ENCODE peak calls at places on chromosome 1, in seven cellular contexts. U, H, F, V, D, P and L are unnamed samples.

GRCh38 chr1:41277371-41277994 is 35.4 kb upstream of the SCMH1 start:
- DNase-seq in D (no peak), P (no peak), U (no peak), H (no peak), F (no peak), V (no peak), L (peak; percentile 40)

GRCh38 chr1:78790174-78790573 is 140.5 kb downstream of the IFI44 start:
- DNase-seq in F (no peak), U (no peak), V (no peak), P (no peak), D (no peak), H (no peak), L (no peak)

GRCh38 chr1:65083263-65083896 is 64.6 kb upstream of the AK4 start:
- DNase-seq in F (no peak), D (no peak), V (no peak), P (no peak), H (peak; percentile 40), U (no peak), L (no peak)

GRCh38 chr1:209585672-209586071 is 2.2 kb downstream of the CAMK1G start:
- DNase-seq in V (peak; percentile 23), F (peak; percentile 16), D (peak; percentile 83), P (peak; percentile 32), H (no peak), U (no peak), L (no peak)

GRCh38 chr1:161209790-161210409 is 5.2 kb upstream of the FCER1G start:
- DNase-seq in V (peak; percentile 50), F (peak; percentile 62), P (peak; percentile 87), H (peak; percentile 82), D (peak; percentile 92), U (peak; percentile 92), L (peak; percentile 84)

GRCh38 chr1:85576642-85577420 is 3.7 kb upstream of the CCN1 start:
- DNase-seq in D (peak; percentile 90), F (peak; percentile 94), U (peak; percentile 97), V (peak; percentile 93), H (peak; percentile 85), P (peak; percentile 83), L (peak; percentile 69)

GRCh38 chr1:21622466-21623315 is 46.5 kb downstream of the RAP1GAP start:
- DNase-seq in V (no peak), U (no peak), P (peak; percentile 65), D (peak; percentile 90), H (no peak), F (no peak), L (peak; percentile 12)

GRCh38 chr1:28815533-28815932 is 3.6 kb downstream of the OPRD1 start:
- DNase-seq in V (no peak), F (no peak), H (no peak), P (no peak), U (no peak), D (no peak), L (peak; percentile 26)

GRCh38 chr1:30286984-30287839 is 436.2 kb downstream of the MATN1 start:
- DNase-seq in H (no peak), U (peak; percentile 62), P (no peak), D (no peak), F (no peak), V (no peak), L (no peak)

GRCh38 chr1:197170538-197170937 is 24.1 kb upstream of the ASPM start:
- DNase-seq in D (no peak), P (no peak), V (no peak), H (no peak), U (no peak), F (no peak), L (no peak)

GRCh38 chr1:171032822-171033702 is 57.6 kb upstream of the FMO3 start:
- DNase-seq in F (no peak), D (no peak), V (no peak), P (no peak), U (no peak), H (no peak), L (no peak)

GRCh38 chr1:47113178-47113577 is 24.1 kb upstream of the CYP4A22 start:
- DNase-seq in H (no peak), D (no peak), V (no peak), F (no peak), U (no peak), P (no peak), L (no peak)
- TF ChIP-seq CTCF in H (no peak), D (no peak), V (no peak), F (no peak), U (no peak), P (no peak), L (no peak)

GRCh38 chr1:229848762-229849677 is 218.0 kb upstream of the GALNT2 start:
- DNase-seq in H (peak; percentile 60), V (no peak), P (no peak), U (no peak), D (peak; percentile 34), F (no peak), L (peak; percentile 44)
- TF ChIP-seq CTCF in H (peak; percentile 59), V (peak; percentile 31), P (no peak), U (no peak), D (peak; percentile 47), F (peak; percentile 31), L (peak; percentile 55)

GRCh38 chr1:102550729-102551384 is 554.1 kb upstream of the OLFM3 start:
- DNase-seq in P (peak; percentile 21), D (peak; percentile 20), H (peak; percentile 35), U (no peak), V (peak; percentile 2), F (peak; percentile 1), L (peak; percentile 52)
- TF ChIP-seq CTCF in P (no peak), D (peak; percentile 36), H (peak; percentile 54), U (no peak), V (peak; percentile 74), F (peak; percentile 44), L (peak; percentile 60)

GRCh38 chr1:2328676-2329455 is 62.5 kb downstream of the MORN1 start:
- DNase-seq in P (no peak), U (no peak), V (no peak), D (no peak), H (no peak), F (no peak), L (no peak)

GRCh38 chr1:2331200-2331544 is 60.2 kb downstream of the MORN1 start:
- DNase-seq in V (no peak), U (no peak), H (no peak), F (no peak), D (no peak), P (no peak), L (no peak)

GRCh38 chr1:2327841-2328240 is 63.5 kb downstream of the MORN1 start:
- DNase-seq in P (no peak), F (no peak), H (no peak), U (no peak), V (no peak), D (no peak), L (no peak)

GRCh38 chr1:2330035-2330434 is 61.3 kb downstream of the MORN1 start:
- DNase-seq in U (no peak), V (no peak), H (no peak), F (no peak), D (no peak), P (no peak), L (no peak)

DNA sequence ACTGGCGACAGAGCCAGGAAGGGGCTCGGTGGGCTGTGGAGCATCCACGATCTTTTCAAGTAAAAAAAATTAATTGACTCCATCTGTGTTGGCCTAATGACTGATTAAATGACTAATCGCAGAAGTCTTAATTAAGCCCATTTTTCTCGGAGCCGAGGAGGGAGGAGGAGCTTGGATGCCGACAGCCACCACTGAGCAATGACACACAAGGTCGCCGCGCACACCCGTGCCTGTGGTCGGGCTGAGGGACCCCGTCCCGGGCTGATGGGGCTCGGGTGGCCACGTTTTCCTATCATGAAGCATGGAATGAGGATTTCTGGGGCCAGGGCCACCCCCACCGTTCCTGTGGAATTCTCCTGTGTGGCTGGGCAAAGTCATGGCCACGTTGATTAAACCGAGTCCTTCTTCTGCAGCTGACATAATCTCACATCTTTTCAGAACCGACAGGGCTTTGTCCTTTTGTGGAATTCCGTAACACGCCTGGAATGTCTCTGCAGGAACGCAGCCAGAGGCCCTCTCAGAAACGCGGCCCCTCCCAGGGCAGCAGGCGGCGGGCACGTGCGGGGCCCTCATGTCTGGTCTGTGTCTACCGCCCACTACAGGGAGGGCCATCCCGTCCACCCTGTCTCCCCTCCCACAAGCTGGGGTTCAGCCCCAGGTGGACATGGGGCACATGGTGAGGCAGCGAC is 60.7 kb downstream of the MORN1 start:
- DNase-seq in V (peak; percentile 79), U (peak; percentile 94), F (peak; percentile 82), D (peak; percentile 81), P (no peak), H (no peak), L (no peak)
- TF ChIP-seq CTCF in V (no peak), U (no peak), F (no peak), D (no peak), P (no peak), H (no peak), L (no peak)

GRCh38 chr1:19743180-19743579 is 56.5 kb downstream of the TMCO4 start:
- DNase-seq in V (no peak), H (no peak), F (no peak), D (no peak), U (no peak), P (no peak), L (no peak)

GRCh38 chr1:19744335-19744743 is 55.4 kb downstream of the TMCO4 start:
- DNase-seq in D (no peak), V (no peak), H (no peak), F (no peak), P (no peak), U (no peak), L (no peak)

GRCh38 chr1:19743793-19744192 is 55.9 kb downstream of the TMCO4 start:
- DNase-seq in F (no peak), P (no peak), H (no peak), V (no peak), U (no peak), D (no peak), L (no peak)

GRCh38 chr1:19747741-19748140 is 52.0 kb downstream of the TMCO4 start:
- DNase-seq in D (no peak), H (no peak), V (no peak), F (no peak), P (no peak), U (no peak), L (no peak)

GRCh38 chr1:19744886-19745285 is 54.8 kb downstream of the TMCO4 start:
- DNase-seq in V (no peak), P (no peak), U (no peak), H (no peak), D (no peak), F (no peak), L (no peak)
- TF ChIP-seq CTCF in V (no peak), P (no peak), U (no peak), H (no peak), D (no peak), F (no peak), L (no peak)

DNA sequence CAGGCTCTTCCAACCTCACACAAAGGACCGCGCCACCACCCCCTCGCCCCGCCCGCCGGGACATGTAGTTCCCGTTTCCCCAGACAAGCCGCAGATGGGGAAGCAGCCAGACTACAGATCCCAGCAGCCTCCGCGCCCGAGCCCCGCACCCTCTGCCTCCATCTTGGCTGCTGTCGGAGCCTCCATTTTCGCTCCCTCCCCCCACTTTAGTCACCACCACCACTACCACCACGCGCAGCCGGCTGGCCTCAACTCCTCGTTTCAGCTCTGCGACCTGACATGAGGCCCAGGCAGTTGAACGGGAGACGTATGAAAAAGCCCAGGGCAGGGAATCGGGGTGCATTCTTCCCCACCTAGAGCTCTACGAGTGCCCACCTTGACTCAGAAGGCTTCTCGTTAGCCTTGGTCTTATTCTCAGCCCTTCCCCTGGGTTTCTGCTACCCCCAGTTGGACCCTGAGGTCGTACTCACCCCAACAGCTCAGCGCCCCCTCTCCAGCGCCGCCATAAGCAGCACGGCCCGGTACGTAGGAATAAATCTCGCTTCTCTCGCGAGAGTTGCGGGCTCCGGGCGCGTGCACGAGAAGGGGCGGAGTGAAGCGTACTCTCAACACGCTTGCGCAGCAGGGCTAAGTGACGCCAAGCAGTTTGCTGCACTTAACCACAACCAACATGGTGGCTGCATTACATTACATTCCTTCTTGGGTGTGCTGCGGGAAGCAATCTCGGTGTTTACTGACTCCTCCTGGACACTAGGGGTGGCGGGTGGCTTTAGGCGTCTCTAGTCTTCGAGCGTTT is at the start of gene CSDE1:
- DNase-seq in U (peak; percentile 99), H (peak; percentile 99), D (peak; percentile 99), P (peak; percentile 99), F (peak; percentile 98), V (peak; percentile 97), L (peak; percentile 97)
- TF ChIP-seq CTCF in U (no peak), H (peak; percentile 38), D (peak; percentile 56), P (peak; percentile 35), F (peak; percentile 51), V (no peak), L (peak; percentile 31)